ENCODE peak calls at places on chromosomes 6 and 20, in six cellular contexts. One of them, this sample, is unnamed.
A peak's percentile ranks its signal among the peaks of the same experiment; 100 is the strongest.

GRCh38 chr6:83884523-83884922 is 25.0 kb downstream of the CYB5R4 start:
- DNase-seq in spleen: no peak
- DNase-seq in stimulated activated CD4-positive, alpha-beta T cell treated with anti-CD3 and anti-CD28 coated beads, Interleukin-2, amount 100 ng/mL, for 48 hours: no peak
- DNase-seq in ecto neural progenitor cell: no peak
- DNase-seq in NCI-H510A: no peak
- DNase-seq in fibroblast of mammary gland: peak; percentile 63
- DNase-seq in this sample: no peak

GRCh38 chr6:21840428-21840827 is 246.9 kb downstream of the SOX4 start:
- DNase-seq in spleen: no peak
- DNase-seq in stimulated activated CD4-positive, alpha-beta T cell treated with anti-CD3 and anti-CD28 coated beads, Interleukin-2, amount 100 ng/mL, for 48 hours: no peak
- DNase-seq in ecto neural progenitor cell: no peak
- DNase-seq in NCI-H510A: no peak
- DNase-seq in fibroblast of mammary gland: peak; percentile 19
- DNase-seq in this sample: no peak

GRCh38 chr6:25880601-25881000 is 6.6 kb upstream of the SLC17A3 start:
- DNase-seq in spleen: no peak
- DNase-seq in stimulated activated CD4-positive, alpha-beta T cell treated with anti-CD3 and anti-CD28 coated beads, Interleukin-2, amount 100 ng/mL, for 48 hours: no peak
- DNase-seq in ecto neural progenitor cell: no peak
- DNase-seq in NCI-H510A: no peak
- DNase-seq in fibroblast of mammary gland: no peak
- DNase-seq in this sample: no peak

GRCh38 chr6:31727717-31728671 is 1.1 kb downstream of the DDAH2 start:
- DNase-seq in spleen: peak; percentile 87
- DNase-seq in stimulated activated CD4-positive, alpha-beta T cell treated with anti-CD3 and anti-CD28 coated beads, Interleukin-2, amount 100 ng/mL, for 48 hours: no peak
- DNase-seq in ecto neural progenitor cell: no peak
- DNase-seq in NCI-H510A: no peak
- DNase-seq in fibroblast of mammary gland: no peak
- DNase-seq in this sample: no peak

GRCh38 chr6:139323511-139324445 is 32.0 kb upstream of the TXLNB start:
- DNase-seq in spleen: peak; percentile 89
- DNase-seq in stimulated activated CD4-positive, alpha-beta T cell treated with anti-CD3 and anti-CD28 coated beads, Interleukin-2, amount 100 ng/mL, for 48 hours: peak; percentile 63
- DNase-seq in ecto neural progenitor cell: peak; percentile 50
- DNase-seq in NCI-H510A: no peak
- DNase-seq in fibroblast of mammary gland: peak; percentile 76
- DNase-seq in this sample: peak; percentile 20

GRCh38 chr6:31607317-31607716 is 7.7 kb upstream of the AIF1 start:
- DNase-seq in spleen: no peak
- DNase-seq in stimulated activated CD4-positive, alpha-beta T cell treated with anti-CD3 and anti-CD28 coated beads, Interleukin-2, amount 100 ng/mL, for 48 hours: no peak
- DNase-seq in ecto neural progenitor cell: no peak
- DNase-seq in NCI-H510A: no peak
- DNase-seq in fibroblast of mammary gland: no peak
- DNase-seq in this sample: no peak

GRCh38 chr20:58065508-58066361 is 162.7 kb downstream of the ANKRD60 start:
- DNase-seq in spleen: no peak
- DNase-seq in stimulated activated CD4-positive, alpha-beta T cell treated with anti-CD3 and anti-CD28 coated beads, Interleukin-2, amount 100 ng/mL, for 48 hours: no peak
- DNase-seq in ecto neural progenitor cell: no peak
- DNase-seq in NCI-H510A: no peak
- DNase-seq in fibroblast of mammary gland: peak; percentile 18
- DNase-seq in this sample: no peak

GRCh38 chr20:43564993-43565757 is 6.3 kb downstream of the SGK2 start:
- DNase-seq in spleen: no peak
- DNase-seq in stimulated activated CD4-positive, alpha-beta T cell treated with anti-CD3 and anti-CD28 coated beads, Interleukin-2, amount 100 ng/mL, for 48 hours: no peak
- DNase-seq in ecto neural progenitor cell: no peak
- DNase-seq in NCI-H510A: no peak
- DNase-seq in fibroblast of mammary gland: no peak
- DNase-seq in this sample: no peak

GRCh38 chr6:107185570-107185969 is 70.3 kb upstream of the BEND3 start:
- DNase-seq in spleen: no peak
- DNase-seq in stimulated activated CD4-positive, alpha-beta T cell treated with anti-CD3 and anti-CD28 coated beads, Interleukin-2, amount 100 ng/mL, for 48 hours: no peak
- DNase-seq in ecto neural progenitor cell: peak; percentile 49
- DNase-seq in NCI-H510A: no peak
- DNase-seq in fibroblast of mammary gland: peak; percentile 31
- DNase-seq in this sample: peak; percentile 3

GRCh38 chr6:56346958-56347357 is 99.6 kb upstream of the COL21A1 start:
- DNase-seq in spleen: no peak
- DNase-seq in stimulated activated CD4-positive, alpha-beta T cell treated with anti-CD3 and anti-CD28 coated beads, Interleukin-2, amount 100 ng/mL, for 48 hours: no peak
- DNase-seq in ecto neural progenitor cell: no peak
- DNase-seq in NCI-H510A: no peak
- DNase-seq in fibroblast of mammary gland: no peak
- DNase-seq in this sample: no peak

GRCh38 chr20:37902504-37903313 is at the start of gene VSTM2L:
- DNase-seq in spleen: peak; percentile 83
- DNase-seq in stimulated activated CD4-positive, alpha-beta T cell treated with anti-CD3 and anti-CD28 coated beads, Interleukin-2, amount 100 ng/mL, for 48 hours: no peak
- DNase-seq in ecto neural progenitor cell: peak; percentile 75
- DNase-seq in NCI-H510A: peak; percentile 54
- DNase-seq in fibroblast of mammary gland: peak; percentile 69
- DNase-seq in this sample: peak; percentile 39

GRCh38 chr6:32906539-32906938 is 34.3 kb downstream of the HLA-DMB start:
- DNase-seq in spleen: no peak
- DNase-seq in stimulated activated CD4-positive, alpha-beta T cell treated with anti-CD3 and anti-CD28 coated beads, Interleukin-2, amount 100 ng/mL, for 48 hours: no peak
- DNase-seq in ecto neural progenitor cell: no peak
- DNase-seq in NCI-H510A: no peak
- DNase-seq in fibroblast of mammary gland: peak; percentile 45
- DNase-seq in this sample: no peak

GRCh38 chr20:44745560-44746366 is at the start of gene KCNK15:
- DNase-seq in spleen: no peak
- DNase-seq in stimulated activated CD4-positive, alpha-beta T cell treated with anti-CD3 and anti-CD28 coated beads, Interleukin-2, amount 100 ng/mL, for 48 hours: peak; percentile 30
- DNase-seq in ecto neural progenitor cell: peak; percentile 62
- DNase-seq in NCI-H510A: peak; percentile 13
- DNase-seq in fibroblast of mammary gland: no peak
- DNase-seq in this sample: peak; percentile 14

GRCh38 chr6:158316022-158316421 is 3.8 kb downstream of the TULP4 start:
- DNase-seq in spleen: no peak
- DNase-seq in stimulated activated CD4-positive, alpha-beta T cell treated with anti-CD3 and anti-CD28 coated beads, Interleukin-2, amount 100 ng/mL, for 48 hours: no peak
- DNase-seq in ecto neural progenitor cell: no peak
- DNase-seq in NCI-H510A: no peak
- DNase-seq in fibroblast of mammary gland: peak; percentile 7
- DNase-seq in this sample: no peak

GRCh38 chr6:70221025-70221714 is 81.7 kb downstream of the COL9A1 start:
- DNase-seq in spleen: no peak
- DNase-seq in stimulated activated CD4-positive, alpha-beta T cell treated with anti-CD3 and anti-CD28 coated beads, Interleukin-2, amount 100 ng/mL, for 48 hours: no peak
- DNase-seq in ecto neural progenitor cell: no peak
- DNase-seq in NCI-H510A: no peak
- DNase-seq in fibroblast of mammary gland: peak; percentile 26
- DNase-seq in this sample: no peak

GRCh38 chr6:135162678-135163439 is 18.2 kb upstream of the MYB start:
- DNase-seq in spleen: peak; percentile 83
- DNase-seq in stimulated activated CD4-positive, alpha-beta T cell treated with anti-CD3 and anti-CD28 coated beads, Interleukin-2, amount 100 ng/mL, for 48 hours: peak; percentile 62
- DNase-seq in ecto neural progenitor cell: peak; percentile 77
- DNase-seq in NCI-H510A: no peak
- DNase-seq in fibroblast of mammary gland: peak; percentile 55
- DNase-seq in this sample: peak; percentile 62

GRCh38 chr20:43893930-43894329 is 20.7 kb upstream of the TOX2 start:
- DNase-seq in spleen: no peak
- DNase-seq in stimulated activated CD4-positive, alpha-beta T cell treated with anti-CD3 and anti-CD28 coated beads, Interleukin-2, amount 100 ng/mL, for 48 hours: no peak
- DNase-seq in ecto neural progenitor cell: no peak
- DNase-seq in NCI-H510A: no peak
- DNase-seq in fibroblast of mammary gland: peak; percentile 59
- DNase-seq in this sample: no peak

GRCh38 chr20:11790047-11790446 is 127.6 kb upstream of the BTBD3 start:
- DNase-seq in spleen: no peak
- DNase-seq in stimulated activated CD4-positive, alpha-beta T cell treated with anti-CD3 and anti-CD28 coated beads, Interleukin-2, amount 100 ng/mL, for 48 hours: no peak
- DNase-seq in ecto neural progenitor cell: no peak
- DNase-seq in NCI-H510A: no peak
- DNase-seq in fibroblast of mammary gland: no peak
- DNase-seq in this sample: no peak

This sample was measured in neural crest cell.